ENCODE peak calls at places on chromosomes 3 and 15, in ten cellular contexts. L, P, S, A, H, J, B, T, V and Q are unnamed samples.

GRCh38 chr3:125357032-125357658 is 18.0 kb downstream of the ZNF148 start:
- DNase-seq in L (peak; percentile 74), P (no peak), S (peak; percentile 49), A (peak; percentile 33), H (peak; percentile 39), J (no peak), B (peak; percentile 71), T (no peak), V (peak; percentile 69), Q (no peak)

GRCh38 chr3:152505926-152506325 is 237.2 kb downstream of the MBNL1 start:
- DNase-seq in L (no peak), P (no peak), S (no peak), A (no peak), H (no peak), J (no peak), B (no peak), T (no peak), V (no peak), Q (no peak)

GRCh38 chr3:171982829-171983228 is 56.5 kb upstream of the FNDC3B start:
- DNase-seq in L (no peak), P (no peak), S (peak; percentile 69), A (peak; percentile 66), H (no peak), J (peak; percentile 82), B (no peak), T (no peak), V (no peak), Q (peak; percentile 71)

GRCh38 chr3:144549161-144549560 is 577.5 kb downstream of the DIPK2A start:
- DNase-seq in L (no peak), P (no peak), S (no peak), A (peak; percentile 7), H (peak; percentile 32), J (no peak), B (no peak), T (no peak), V (no peak), Q (no peak)

GRCh38 chr15:81338422-81339007 is 14.6 kb upstream of the STARD5 start:
- DNase-seq in L (peak; percentile 79), P (no peak), S (peak; percentile 97), A (peak; percentile 93), H (no peak), J (peak; percentile 81), B (peak; percentile 87), T (no peak), V (no peak), Q (peak; percentile 31)

GRCh38 chr15:65335278-65336055 is 31.0 kb downstream of the RNU5B-1 start:
- DNase-seq in L (peak; percentile 28), P (no peak), S (no peak), A (no peak), H (no peak), J (no peak), B (no peak), T (no peak), V (no peak), Q (no peak)

GRCh38 chr3:141686477-141687280 is 51.4 kb upstream of the RNF7 start:
- DNase-seq in L (peak; percentile 71), P (no peak), S (peak; percentile 74), A (peak; percentile 19), H (no peak), J (peak; percentile 13), B (peak; percentile 93), T (no peak), V (peak; percentile 70), Q (no peak)

GRCh38 chr3:99720985-99721632 is 82.7 kb downstream of the COL8A1 start:
- DNase-seq in L (no peak), P (no peak), S (no peak), A (peak; percentile 82), H (no peak), J (peak; percentile 28), B (no peak), T (no peak), V (peak; percentile 36), Q (no peak)

GRCh38 chr3:31906182-31906581 is 74.9 kb downstream of the OSBPL10 start:
- DNase-seq in L (no peak), P (no peak), S (no peak), A (peak; percentile 50), H (no peak), J (no peak), B (no peak), T (no peak), V (no peak), Q (no peak)

GRCh38 chr3:163951397-163951987 is 1126.8 kb downstream of the SI start:
- DNase-seq in L (no peak), P (peak; percentile 27), S (no peak), A (peak; percentile 51), H (peak; percentile 15), J (no peak), B (no peak), T (no peak), V (no peak), Q (no peak)
- TF ChIP-seq CTCF in L (peak; percentile 10), P (peak; percentile 79), S (peak; percentile 6), A (peak; percentile 64), H (no peak), J (peak; percentile 42), B (peak; percentile 19), T (peak; percentile 54), V (peak; percentile 33), Q (peak; percentile 13)

GRCh38 chr3:135514064-135514455 is 451.5 kb upstream of the PPP2R3A start:
- DNase-seq in L (no peak), P (no peak), S (no peak), A (no peak), H (no peak), J (peak; percentile 19), B (no peak), T (no peak), V (no peak), Q (no peak)

GRCh38 chr3:135513106-135514063 is 452.1 kb upstream of the PPP2R3A start:
- DNase-seq in L (no peak), P (no peak), S (peak; percentile 80), A (peak; percentile 8), H (no peak), J (peak; percentile 72), B (peak; percentile 64), T (no peak), V (no peak), Q (peak; percentile 20)

DNA sequence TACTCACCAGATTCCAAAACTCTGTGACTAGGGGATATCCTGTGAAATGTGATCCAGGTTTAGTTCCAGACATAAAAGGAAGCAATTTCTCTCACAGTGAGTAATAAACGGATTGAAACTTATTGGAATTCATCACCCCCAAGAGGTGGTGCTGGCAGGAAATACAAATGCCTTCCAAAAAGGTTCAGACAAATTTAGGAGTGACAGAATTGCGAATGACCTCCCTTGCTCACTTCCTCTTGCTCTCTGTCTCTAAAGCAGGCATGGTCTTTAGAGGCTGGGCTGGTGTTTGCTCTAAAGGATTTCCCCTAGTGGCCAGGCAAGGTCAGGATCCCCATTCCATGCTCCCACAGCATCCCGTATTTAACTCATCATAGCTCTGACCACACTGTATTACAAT is 449.4 kb upstream of the PPP2R3A start:
- DNase-seq in L (no peak), P (no peak), S (peak; percentile 7), A (peak; percentile 19), H (peak; percentile 3), J (peak; percentile 34), B (no peak), T (no peak), V (no peak), Q (no peak)
- TF ChIP-seq CTCF in L (no peak), P (no peak), S (peak; percentile 39), A (peak; percentile 29), H (no peak), J (peak; percentile 73), B (no peak), T (peak; percentile 53), V (no peak), Q (peak; percentile 17)

GRCh38 chr3:189146842-189147241 is 24.9 kb upstream of the TPRG1 start:
- DNase-seq in L (no peak), P (no peak), S (no peak), A (peak; percentile 25), H (no peak), J (peak; percentile 26), B (no peak), T (no peak), V (no peak), Q (no peak)

GRCh38 chr3:189143321-189143720 is 28.4 kb upstream of the TPRG1 start:
- DNase-seq in L (no peak), P (no peak), S (no peak), A (peak; percentile 11), H (no peak), J (no peak), B (no peak), T (no peak), V (no peak), Q (no peak)

GRCh38 chr3:189148090-189148507 is 23.7 kb upstream of the TPRG1 start:
- DNase-seq in L (peak; percentile 64), P (peak; percentile 55), S (peak; percentile 71), A (peak; percentile 82), H (peak; percentile 74), J (peak; percentile 66), B (peak; percentile 88), T (peak; percentile 53), V (peak; percentile 23), Q (peak; percentile 20)

GRCh38 chr3:189142527-189142926 is 29.2 kb upstream of the TPRG1 start:
- DNase-seq in L (no peak), P (no peak), S (no peak), A (peak; percentile 20), H (no peak), J (no peak), B (no peak), T (no peak), V (no peak), Q (no peak)

GRCh38 chr3:189144645-189145044 is 27.1 kb upstream of the TPRG1 start:
- DNase-seq in L (no peak), P (peak; percentile 17), S (peak; percentile 74), A (peak; percentile 56), H (no peak), J (no peak), B (no peak), T (no peak), V (no peak), Q (no peak)
- TF ChIP-seq CTCF in L (peak; percentile 21), P (peak; percentile 34), S (peak; percentile 42), A (peak; percentile 49), H (peak; percentile 29), J (peak; percentile 33), B (no peak), T (no peak), V (no peak), Q (no peak)

GRCh38 chr15:60079210-60079609 is 75.1 kb downstream of the FOXB1 start:
- DNase-seq in L (no peak), P (no peak), S (no peak), A (peak; percentile 26), H (peak; percentile 7), J (no peak), B (no peak), T (no peak), V (no peak), Q (no peak)
- TF ChIP-seq CTCF in L (no peak), P (peak; percentile 28), S (peak; percentile 24), A (peak; percentile 57), H (peak; percentile 44), J (peak; percentile 42), B (no peak), T (peak; percentile 57), V (no peak), Q (peak; percentile 17)

GRCh38 chr15:44427756-44428724 is 611 bp downstream of the CTDSPL2 start:
- DNase-seq in L (no peak), P (peak; percentile 55), S (peak; percentile 82), A (peak; percentile 56), H (peak; percentile 77), J (no peak), B (no peak), T (no peak), V (no peak), Q (peak; percentile 8)
- TF ChIP-seq CTCF in L (no peak), P (peak; percentile 61), S (no peak), A (peak; percentile 25), H (no peak), J (peak; percentile 36), B (no peak), T (peak; percentile 41), V (no peak), Q (no peak)